ENCODE peak calls at places on chromosomes 4 and X, in five cellular contexts. One of them, this sample, is unnamed. For H3K27me3, the result is how much of the 10 kb centered on the place peaks cover.

GRCh38 chr4:77120888-77121508 is 36.0 kb upstream of the CCNG2 start:
- DNase-seq in small intestine: peak
- DNase-seq in prostate gland: no peak
- DNase-seq in pancreas: no peak
- DNase-seq in dorsolateral prefrontal cortex: no peak
- DNase-seq in this sample: no peak

GRCh38 chr4:109752545-109752944 is 22.7 kb upstream of the PLA2G12A start:
- DNase-seq in small intestine: no peak
- DNase-seq in pancreas: no peak
- DNase-seq in dorsolateral prefrontal cortex: no peak
- DNase-seq in prostate gland: no peak
- DNase-seq in this sample: no peak

GRCh38 chr4:129179276-129179675 is 83.3 kb downstream of the C4orf33 start:
- DNase-seq in pancreas: no peak
- DNase-seq in prostate gland: no peak
- DNase-seq in small intestine: no peak
- DNase-seq in dorsolateral prefrontal cortex: no peak
- DNase-seq in this sample: no peak

GRCh38 chr4:42703776-42704175 is 46.9 kb upstream of the ATP8A1 start:
- DNase-seq in pancreas: no peak
- DNase-seq in dorsolateral prefrontal cortex: no peak
- DNase-seq in prostate gland: no peak
- DNase-seq in small intestine: no peak
- DNase-seq in this sample: no peak

GRCh38 chr4:3342182-3342854 is 49.5 kb downstream of the RGS12 start:
- DNase-seq in dorsolateral prefrontal cortex: no peak
- DNase-seq in pancreas: no peak
- DNase-seq in small intestine: no peak
- DNase-seq in prostate gland: no peak
- DNase-seq in this sample: no peak

GRCh38 chrX:46912673-46913491 is 661 bp downstream of the JADE3 start:
- DNase-seq in dorsolateral prefrontal cortex: peak
- DNase-seq in small intestine: peak
- DNase-seq in pancreas: peak
- DNase-seq in prostate gland: peak
- DNase-seq in this sample: no peak

GRCh38 chrX:120262781-120263719 is 12.4 kb downstream of the ZBTB33 start:
- DNase-seq in dorsolateral prefrontal cortex: no peak
- DNase-seq in pancreas: no peak
- DNase-seq in small intestine: no peak
- DNase-seq in prostate gland: no peak
- DNase-seq in this sample: no peak

GRCh38 chr4:140640150-140640748 is 71.5 kb upstream of the UCP1 start:
- DNase-seq in pancreas: no peak
- DNase-seq in small intestine: no peak
- DNase-seq in dorsolateral prefrontal cortex: no peak
- DNase-seq in prostate gland: no peak
- DNase-seq in this sample: no peak

GRCh38 chr4:90841676-90842075 is 714.5 kb downstream of the CCSER1 start:
- DNase-seq in prostate gland: no peak
- DNase-seq in pancreas: no peak
- DNase-seq in small intestine: no peak
- DNase-seq in dorsolateral prefrontal cortex: no peak
- DNase-seq in this sample: no peak

GRCh38 chrX:7254144-7254543 is 106.2 kb upstream of the PUDP start:
- DNase-seq in prostate gland: no peak
- DNase-seq in small intestine: no peak
- DNase-seq in pancreas: no peak
- DNase-seq in dorsolateral prefrontal cortex: no peak
- DNase-seq in this sample: no peak

GRCh38 chr4:151781026-151781425 is 20.2 kb upstream of the GATB start:
- DNase-seq in small intestine: no peak
- DNase-seq in prostate gland: no peak
- DNase-seq in dorsolateral prefrontal cortex: no peak
- DNase-seq in pancreas: no peak
- DNase-seq in this sample: no peak

GRCh38 chr4:47531954-47532321 is 46.9 kb downstream of the ATP10D start:
- DNase-seq in pancreas: no peak
- DNase-seq in prostate gland: no peak
- DNase-seq in dorsolateral prefrontal cortex: no peak
- DNase-seq in small intestine: no peak
- DNase-seq in this sample: no peak

GRCh38 chr4:165079476-165079875 is 25.8 kb downstream of the TRIM75 start:
- DNase-seq in prostate gland: peak
- DNase-seq in pancreas: peak
- DNase-seq in dorsolateral prefrontal cortex: no peak
- DNase-seq in small intestine: peak
- DNase-seq in this sample: no peak

GRCh38 chr4:177016541-177017141 is 223.9 kb upstream of the VEGFC start:
- DNase-seq in prostate gland: no peak
- DNase-seq in dorsolateral prefrontal cortex: no peak
- DNase-seq in small intestine: no peak
- DNase-seq in pancreas: no peak
- DNase-seq in this sample: no peak

GRCh38 chrX:53128097-53128749 is 34.3 kb downstream of the KANTR start:
- DNase-seq in dorsolateral prefrontal cortex: no peak
- DNase-seq in pancreas: no peak
- DNase-seq in prostate gland: no peak
- DNase-seq in small intestine: no peak
- DNase-seq in this sample: no peak

GRCh38 chr4:1987721-1988326 is 20.9 kb downstream of the NELFA start:
- DNase-seq in small intestine: no peak
- DNase-seq in prostate gland: no peak
- DNase-seq in dorsolateral prefrontal cortex: no peak
- DNase-seq in pancreas: no peak
- DNase-seq in this sample: no peak

GRCh38 chr4:48777739-48778138 is 2.3 kb downstream of the FRYL start:
- DNase-seq in dorsolateral prefrontal cortex: no peak
- DNase-seq in small intestine: no peak
- DNase-seq in pancreas: no peak
- DNase-seq in prostate gland: no peak
- DNase-seq in this sample: no peak

GRCh38 chr4:36067116-36067515 is 177.2 kb downstream of the ARAP2 start:
- DNase-seq in small intestine: no peak
- DNase-seq in pancreas: no peak
- DNase-seq in prostate gland: no peak
- DNase-seq in dorsolateral prefrontal cortex: no peak
- DNase-seq in this sample: no peak

GRCh38 chrX:45524805-45525204 is 324.1 kb upstream of the DIPK2B start:
- DNase-seq in prostate gland: no peak
- DNase-seq in dorsolateral prefrontal cortex: no peak
- DNase-seq in pancreas: no peak
- DNase-seq in small intestine: no peak
- DNase-seq in this sample: no peak

GRCh38 chr4:52863324-52863723 is 1.2 kb downstream of the RASL11B start:
- DNase-seq in small intestine: no peak
- DNase-seq in prostate gland: no peak
- DNase-seq in pancreas: no peak
- DNase-seq in dorsolateral prefrontal cortex: no peak
- DNase-seq in this sample: no peak

GRCh38 chr4:127870688-127871087 is 10.0 kb upstream of the PLK4 start:
- DNase-seq in small intestine: no peak
- DNase-seq in pancreas: no peak
- DNase-seq in prostate gland: no peak
- DNase-seq in dorsolateral prefrontal cortex: no peak
- DNase-seq in this sample: no peak

GRCh38 chrX:7019555-7019954 is 128.0 kb upstream of the STS start:
- DNase-seq in pancreas: no peak
- DNase-seq in dorsolateral prefrontal cortex: no peak
- DNase-seq in small intestine: no peak
- DNase-seq in prostate gland: no peak
- DNase-seq in this sample: no peak

GRCh38 chr4:38150766-38151165 is 190.6 kb downstream of the PTTG2 start:
- DNase-seq in pancreas: no peak
- DNase-seq in prostate gland: no peak
- DNase-seq in small intestine: no peak
- DNase-seq in dorsolateral prefrontal cortex: no peak
- DNase-seq in this sample: no peak

GRCh38 chr4:175330236-175330635 is 412.1 kb downstream of the ADAM29 start:
- DNase-seq in prostate gland: no peak
- DNase-seq in pancreas: no peak
- DNase-seq in small intestine: no peak
- DNase-seq in dorsolateral prefrontal cortex: no peak
- DNase-seq in this sample: no peak

GRCh38 chr4:125368684-125369083 is 53.9 kb downstream of the FAT4 start:
- DNase-seq in prostate gland: no peak
- DNase-seq in pancreas: no peak
- DNase-seq in dorsolateral prefrontal cortex: no peak
- DNase-seq in small intestine: no peak
- DNase-seq in this sample: no peak

GRCh38 chr4:125266901-125267601 is 47.7 kb upstream of the FAT4 start:
- DNase-seq in dorsolateral prefrontal cortex: no peak
- DNase-seq in pancreas: no peak
- DNase-seq in prostate gland: no peak
- DNase-seq in small intestine: no peak
- DNase-seq in this sample: no peak

GRCh38 chr4:173420324-173420752 is 21.4 kb upstream of the SCRG1 start:
- DNase-seq in pancreas: no peak
- DNase-seq in small intestine: peak
- DNase-seq in prostate gland: no peak
- DNase-seq in dorsolateral prefrontal cortex: no peak
- DNase-seq in this sample: no peak

GRCh38 chr4:21034728-21035127 is 334.5 kb downstream of the PACRGL start:
- DNase-seq in pancreas: no peak
- DNase-seq in prostate gland: no peak
- DNase-seq in dorsolateral prefrontal cortex: no peak
- DNase-seq in small intestine: no peak
- DNase-seq in this sample: no peak

GRCh38 chrX:41556958-41557357 is 109.8 kb downstream of the NYX start:
- DNase-seq in dorsolateral prefrontal cortex: no peak
- DNase-seq in prostate gland: no peak
- DNase-seq in small intestine: peak
- DNase-seq in pancreas: no peak
- DNase-seq in this sample: no peak

GRCh38 chr4:125832161-125832560 is 517.4 kb downstream of the FAT4 start:
- DNase-seq in small intestine: no peak
- DNase-seq in pancreas: no peak
- DNase-seq in prostate gland: no peak
- DNase-seq in dorsolateral prefrontal cortex: no peak
- DNase-seq in this sample: no peak

GRCh38 chrX:153873282-153874090 is 12.5 kb downstream of the L1CAM start:
- DNase-seq in pancreas: no peak
- DNase-seq in dorsolateral prefrontal cortex: no peak
- DNase-seq in small intestine: no peak
- DNase-seq in prostate gland: no peak
- DNase-seq in this sample: no peak

GRCh38 chrX:52983526-52983925 is 25.2 kb upstream of the FAM156A start:
- DNase-seq in small intestine: no peak
- DNase-seq in pancreas: no peak
- DNase-seq in dorsolateral prefrontal cortex: no peak
- DNase-seq in prostate gland: no peak
- DNase-seq in this sample: no peak

GRCh38 chr4:75662626-75663025 is 10.6 kb downstream of the G3BP2 start:
- DNase-seq in pancreas: no peak
- DNase-seq in dorsolateral prefrontal cortex: no peak
- DNase-seq in small intestine: no peak
- DNase-seq in prostate gland: no peak
- DNase-seq in this sample: no peak
- H3K27ac ChIP-seq in pancreas: no peak
- H3K27ac ChIP-seq in dorsolateral prefrontal cortex: no peak
- H3K27ac ChIP-seq in small intestine: no peak
- H3K27ac ChIP-seq in prostate gland: no peak
- H3K27ac ChIP-seq in this sample: no peak

GRCh38 chr4:88177981-88178632 is 19.7 kb upstream of the ABCG2 start:
- DNase-seq in dorsolateral prefrontal cortex: no peak
- DNase-seq in prostate gland: no peak
- DNase-seq in small intestine: peak
- DNase-seq in pancreas: peak
- DNase-seq in this sample: peak
- H3K27me3 ChIP-seq in dorsolateral prefrontal cortex: under half
- H3K27me3 ChIP-seq in prostate gland: under half
- H3K27me3 ChIP-seq in small intestine: under half
- H3K27me3 ChIP-seq in pancreas: under half
- H3K27me3 ChIP-seq in this sample: under half

DNA sequence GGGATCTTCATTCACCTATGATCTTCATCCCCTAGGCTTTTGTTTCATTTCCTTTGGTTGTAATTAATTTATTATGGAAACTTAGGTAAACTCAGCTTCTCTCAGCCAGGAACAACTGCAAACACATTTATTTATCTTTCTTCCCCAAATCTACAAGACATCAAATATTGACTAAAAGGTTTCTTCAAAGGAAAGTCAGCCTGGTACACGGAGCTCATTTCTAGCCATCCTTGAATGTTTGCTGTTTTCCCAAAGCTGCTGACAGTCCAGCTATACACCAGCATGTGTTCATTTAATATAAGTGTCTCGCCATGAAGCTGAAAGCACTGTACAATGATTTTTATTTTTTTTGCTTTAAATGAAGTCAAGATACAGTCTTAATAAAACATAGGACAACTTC is 16.8 kb downstream of the RBM47 start:
- DNase-seq in small intestine: no peak
- DNase-seq in pancreas: no peak
- DNase-seq in prostate gland: peak
- DNase-seq in dorsolateral prefrontal cortex: no peak
- DNase-seq in this sample: no peak
- H3K27ac ChIP-seq in small intestine: no peak
- H3K27ac ChIP-seq in pancreas: no peak
- H3K27ac ChIP-seq in prostate gland: peak
- H3K27ac ChIP-seq in dorsolateral prefrontal cortex: no peak
- H3K27ac ChIP-seq in this sample: no peak

DNA sequence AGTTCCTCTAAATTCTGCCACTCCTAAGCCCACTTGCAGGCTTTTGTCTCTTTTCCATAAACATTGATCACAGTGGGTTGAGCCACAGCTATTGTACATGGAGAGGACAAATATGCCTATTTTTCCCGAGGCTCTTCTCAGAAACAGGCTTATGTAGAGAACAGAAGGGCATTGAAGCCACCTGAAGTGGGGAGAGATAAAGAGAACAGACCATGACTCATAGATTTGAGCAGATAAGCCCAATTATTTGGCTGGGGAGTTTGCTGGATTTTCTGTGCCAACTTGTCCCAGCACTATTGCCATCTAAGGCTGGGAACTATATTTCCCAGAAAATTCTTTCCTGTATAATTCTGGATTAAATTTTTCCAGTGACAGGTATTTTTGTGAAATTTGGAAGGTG is 446.1 kb upstream of the RPS6KA3 start:
- DNase-seq in prostate gland: no peak
- DNase-seq in pancreas: no peak
- DNase-seq in small intestine: no peak
- DNase-seq in dorsolateral prefrontal cortex: no peak
- DNase-seq in this sample: no peak
- H3K27me3 ChIP-seq in prostate gland: under half
- H3K27me3 ChIP-seq in pancreas: under half
- H3K27me3 ChIP-seq in small intestine: under half
- H3K27me3 ChIP-seq in dorsolateral prefrontal cortex: half or more
- H3K27me3 ChIP-seq in this sample: under half

This sample was measured in HL-60.